ENCODE peak calls at places on chromosomes 11 and 22, in four cellular contexts. A, Z, F and R are unnamed samples.
A peak's percentile ranks its signal among the peaks of the same experiment; 100 is the strongest.

GRCh38 chr11:35927730-35928129 is 16.1 kb upstream of the LDLRAD3 start:
- DNase-seq in A (peak; percentile 45), Z (no peak), F (no peak), R (no peak)

GRCh38 chr11:108207683-108208060 is 14.8 kb downstream of the NPAT start:
- DNase-seq in A (no peak), Z (no peak), F (no peak), R (no peak)

GRCh38 chr22:22075382-22076163 is 93.0 kb upstream of the TOP3B start:
- DNase-seq in A (no peak), Z (no peak), F (no peak), R (no peak)

GRCh38 chr22:40648386-40648785 is 11.9 kb upstream of the MRTFA start:
- DNase-seq in A (no peak), Z (no peak), F (peak; percentile 41), R (no peak)

GRCh38 chr11:8222820-8223512 is 40.7 kb downstream of the LMO1 start:
- DNase-seq in A (no peak), Z (no peak), F (no peak), R (no peak)

GRCh38 chr22:36026741-36027140 is 1.9 kb downstream of the RBFOX2 start:
- DNase-seq in A (peak; percentile 64), Z (peak; percentile 61), F (peak; percentile 40), R (no peak)

GRCh38 chr11:32374261-32374711 is 61.1 kb downstream of the WT1 start:
- DNase-seq in A (peak; percentile 39), Z (peak; percentile 95), F (peak; percentile 47), R (peak; percentile 67)

GRCh38 chr22:35742342-35743100 is 24.8 kb downstream of the APOL5 start:
- DNase-seq in A (peak; percentile 92), Z (no peak), F (no peak), R (no peak)

GRCh38 chr11:130159657-130160459 is at the start of gene ST14:
- DNase-seq in A (peak; percentile 20), Z (peak; percentile 67), F (peak; percentile 70), R (peak; percentile 58)

GRCh38 chr11:9310485-9310884 is 3.9 kb downstream of the TMEM41B start:
- DNase-seq in A (no peak), Z (no peak), F (no peak), R (no peak)

GRCh38 chr11:133065847-133066485 is 466.3 kb downstream of the OPCML start:
- DNase-seq in A (peak; percentile 28), Z (no peak), F (no peak), R (no peak)

GRCh38 chr11:109435121-109435742 is 13.2 kb downstream of the C11orf87 start:
- DNase-seq in A (peak; percentile 54), Z (no peak), F (no peak), R (no peak)

DNA sequence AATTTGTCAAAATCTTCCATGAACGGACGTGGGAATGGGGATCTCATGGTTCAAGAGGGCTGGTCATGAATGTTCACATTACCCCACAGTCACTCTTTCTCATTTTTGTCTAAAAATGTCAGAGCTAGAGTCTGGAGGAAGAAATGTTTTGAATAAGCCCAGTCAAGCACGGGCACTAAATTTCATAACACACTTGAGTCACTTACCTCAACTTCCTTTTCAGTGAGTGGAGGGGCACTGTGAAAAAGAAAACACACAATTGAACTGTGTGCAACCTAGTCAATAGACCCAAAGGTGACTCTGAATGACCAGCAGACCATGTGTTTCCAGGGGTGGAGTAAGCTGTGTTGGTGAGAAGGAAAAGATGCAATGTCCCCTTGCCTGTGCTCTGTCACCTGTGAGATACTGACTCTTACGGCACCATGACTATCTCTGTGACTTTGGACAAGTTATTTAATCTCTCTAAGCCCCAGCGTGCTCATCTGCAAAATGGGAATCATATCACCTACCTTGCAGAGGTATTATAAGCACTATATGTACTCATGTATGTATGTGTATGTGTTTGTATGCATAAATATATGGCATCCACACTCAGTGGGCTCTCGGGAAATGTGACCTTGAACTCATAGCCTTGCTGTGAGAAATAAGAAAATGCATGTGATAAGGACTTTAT is 38.2 kb upstream of the LYVE1 start:
- DNase-seq in A (peak; percentile 71), Z (no peak), F (no peak), R (no peak)
- TF ChIP-seq EZH2phosphoT487 in A (no peak), Z (no peak), F (no peak), R (no peak)

GRCh38 chr11:83068573-83068972 is 3.1 kb downstream of the RAB30 start:
- DNase-seq in A (no peak), Z (no peak), F (no peak), R (no peak)

GRCh38 chr11:83070044-83070877 is 1.4 kb downstream of the RAB30 start:
- DNase-seq in A (peak; percentile 75), Z (peak; percentile 80), F (no peak), R (peak; percentile 44)

GRCh38 chr11:83071641-83072591 is at the start of gene RAB30:
- DNase-seq in A (peak; percentile 99), Z (peak; percentile 100), F (peak; percentile 99), R (peak; percentile 100)

GRCh38 chr11:83070878-83071640 is 638 bp downstream of the RAB30 start:
- DNase-seq in A (peak; percentile 53), Z (peak; percentile 57), F (no peak), R (peak; percentile 60)

GRCh38 chr11:83069441-83070043 is 2.2 kb downstream of the RAB30 start:
- DNase-seq in A (peak; percentile 13), Z (no peak), F (peak; percentile 62), R (peak; percentile 9)
- TF ChIP-seq EZH2phosphoT487 in A (no peak), Z (no peak), F (no peak), R (no peak)

DNA sequence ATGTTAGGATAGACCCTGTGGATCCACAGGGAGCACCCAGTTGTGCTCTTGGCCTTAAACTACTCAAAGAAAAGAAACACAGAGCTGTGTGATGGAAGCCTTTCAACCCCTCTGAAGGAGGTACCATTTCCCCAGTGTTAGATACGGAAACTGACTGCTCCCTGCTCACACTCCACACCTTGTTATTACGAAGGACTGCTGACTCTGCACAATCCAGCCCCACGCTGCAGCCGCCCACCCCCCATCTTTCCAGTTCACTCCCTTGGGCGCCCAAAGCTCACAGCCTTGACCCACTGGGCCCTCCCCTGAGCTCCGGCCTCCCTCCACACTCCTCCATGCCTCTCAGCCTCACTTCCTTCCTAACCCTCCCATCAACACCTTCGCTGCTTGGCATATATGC is 75.5 kb downstream of the EFCAB6 start:
- DNase-seq in A (no peak), Z (no peak), F (no peak), R (no peak)
- TF ChIP-seq EZH2phosphoT487 in A (no peak), Z (no peak), F (no peak), R (no peak)

GRCh38 chr22:47997052-47997568 is 1234.7 kb downstream of the TBC1D22A start:
- DNase-seq in A (no peak), Z (no peak), F (no peak), R (peak; percentile 40)

GRCh38 chr22:47995718-47996117 is 1233.3 kb downstream of the TBC1D22A start:
- DNase-seq in A (no peak), Z (no peak), F (no peak), R (no peak)

GRCh38 chr22:47996446-47996857 is 1234.0 kb downstream of the TBC1D22A start:
- DNase-seq in A (no peak), Z (no peak), F (peak; percentile 95), R (no peak)

GRCh38 chr22:47994045-47994444 is 1231.6 kb downstream of the TBC1D22A start:
- DNase-seq in A (no peak), Z (no peak), F (no peak), R (no peak)

GRCh38 chr22:47994899-47995573 is 1232.6 kb downstream of the TBC1D22A start:
- DNase-seq in A (no peak), Z (no peak), F (no peak), R (no peak)
- TF ChIP-seq EZH2phosphoT487 in A (no peak), Z (no peak), F (no peak), R (no peak)

DNA sequence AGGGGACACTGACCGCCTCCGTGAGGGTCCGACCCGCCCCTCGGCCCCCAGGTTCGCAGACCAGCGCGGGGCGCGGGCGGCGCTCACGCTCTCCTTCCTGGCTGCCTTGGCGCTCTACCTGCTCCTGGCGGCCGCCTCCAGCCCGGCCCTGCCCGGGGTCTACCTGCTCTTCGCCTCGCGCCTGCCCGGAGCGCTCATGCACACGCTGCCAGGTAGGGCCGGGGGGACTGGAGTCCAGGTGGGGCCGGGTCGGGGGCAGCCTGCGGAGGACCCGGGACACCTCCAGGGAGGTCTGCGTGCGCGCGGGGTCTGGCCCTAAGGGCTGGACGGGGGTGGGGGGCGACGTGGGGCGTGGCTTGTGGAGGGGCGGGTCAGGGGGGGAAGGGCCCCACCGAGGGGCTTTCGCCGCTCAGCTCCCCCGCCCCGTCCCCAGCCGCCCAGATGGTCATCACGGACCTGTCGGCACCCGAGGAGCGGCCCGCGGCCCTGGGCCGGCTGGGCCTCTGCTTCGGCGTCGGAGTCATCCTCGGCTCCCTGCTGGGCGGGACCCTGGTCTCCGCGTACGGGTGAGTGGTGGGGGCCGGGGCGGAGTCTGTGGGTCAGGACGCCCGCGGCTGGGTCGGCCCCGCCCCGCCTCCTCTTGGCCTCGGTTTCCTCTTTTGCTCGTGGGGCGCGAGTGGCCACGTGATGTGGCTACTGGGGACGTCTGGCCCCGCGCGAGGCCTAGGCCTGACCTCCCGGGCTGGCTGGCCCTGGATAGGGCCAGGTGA is 19.9 kb downstream of the PHLDA2 start:
- DNase-seq in A (peak; percentile 52), Z (peak; percentile 48), F (no peak), R (no peak)
- TF ChIP-seq EZH2phosphoT487 in A (no peak), Z (no peak), F (no peak), R (no peak)